ENCODE peak calls at places on chromosomes 1 and 21, in six cellular contexts. One of them, this sample, is unnamed.

GRCh38 chr1:20871419-20871818 is 84.3 kb upstream of the HP1BP3 start:
- DNase-seq in HFFc6: no peak
- DNase-seq in CD8-positive, alpha-beta T cell: no peak
- DNase-seq in GM10248: no peak
- DNase-seq in Caco-2: no peak
- DNase-seq in dorsolateral prefrontal cortex: no peak
- DNase-seq in this sample: no peak

GRCh38 chr1:236350308-236350707 is 43.8 kb upstream of the EDARADD start:
- DNase-seq in Caco-2: no peak
- DNase-seq in dorsolateral prefrontal cortex: no peak
- DNase-seq in HFFc6: no peak
- DNase-seq in CD8-positive, alpha-beta T cell: no peak
- DNase-seq in GM10248: no peak
- DNase-seq in this sample: no peak

GRCh38 chr1:92886886-92887419 is 55.1 kb downstream of the RPL5 start:
- DNase-seq in dorsolateral prefrontal cortex: no peak
- DNase-seq in Caco-2: peak
- DNase-seq in HFFc6: no peak
- DNase-seq in GM10248: no peak
- DNase-seq in CD8-positive, alpha-beta T cell: no peak
- DNase-seq in this sample: no peak

GRCh38 chr1:57963545-57963944 is 539.7 kb upstream of the DAB1 start:
- DNase-seq in GM10248: no peak
- DNase-seq in HFFc6: no peak
- DNase-seq in CD8-positive, alpha-beta T cell: no peak
- DNase-seq in dorsolateral prefrontal cortex: no peak
- DNase-seq in Caco-2: no peak
- DNase-seq in this sample: no peak

GRCh38 chr1:55369474-55369873 is 154.3 kb upstream of the USP24 start:
- DNase-seq in Caco-2: no peak
- DNase-seq in HFFc6: peak
- DNase-seq in GM10248: no peak
- DNase-seq in CD8-positive, alpha-beta T cell: no peak
- DNase-seq in dorsolateral prefrontal cortex: no peak
- DNase-seq in this sample: no peak

GRCh38 chr1:91282695-91283420 is 121.8 kb downstream of the HFM1 start:
- DNase-seq in CD8-positive, alpha-beta T cell: peak
- DNase-seq in dorsolateral prefrontal cortex: peak
- DNase-seq in GM10248: peak
- DNase-seq in HFFc6: peak
- DNase-seq in Caco-2: peak
- DNase-seq in this sample: no peak

GRCh38 chr1:151944110-151944858 is 35.0 kb upstream of the THEM4 start:
- DNase-seq in CD8-positive, alpha-beta T cell: no peak
- DNase-seq in GM10248: no peak
- DNase-seq in dorsolateral prefrontal cortex: no peak
- DNase-seq in HFFc6: no peak
- DNase-seq in Caco-2: no peak
- DNase-seq in this sample: no peak

GRCh38 chr1:43206721-43207228 is 34.6 kb downstream of the CFAP57 start:
- DNase-seq in dorsolateral prefrontal cortex: no peak
- DNase-seq in Caco-2: peak
- DNase-seq in CD8-positive, alpha-beta T cell: no peak
- DNase-seq in GM10248: no peak
- DNase-seq in HFFc6: peak
- DNase-seq in this sample: no peak

GRCh38 chr1:71296551-71296950 is 215.7 kb upstream of the ZRANB2 start:
- DNase-seq in dorsolateral prefrontal cortex: no peak
- DNase-seq in HFFc6: no peak
- DNase-seq in Caco-2: no peak
- DNase-seq in GM10248: no peak
- DNase-seq in CD8-positive, alpha-beta T cell: no peak
- DNase-seq in this sample: no peak

GRCh38 chr1:175857756-175858155 is 114.4 kb upstream of the TNR start:
- DNase-seq in GM10248: no peak
- DNase-seq in Caco-2: no peak
- DNase-seq in dorsolateral prefrontal cortex: peak
- DNase-seq in CD8-positive, alpha-beta T cell: no peak
- DNase-seq in HFFc6: no peak
- DNase-seq in this sample: no peak

GRCh38 chr1:53298163-53298685 is 29.6 kb downstream of the LRP8 start:
- DNase-seq in Caco-2: no peak
- DNase-seq in GM10248: no peak
- DNase-seq in CD8-positive, alpha-beta T cell: no peak
- DNase-seq in HFFc6: no peak
- DNase-seq in dorsolateral prefrontal cortex: no peak
- DNase-seq in this sample: no peak

GRCh38 chr1:21775985-21776562 is 6.9 kb downstream of the USP48 start:
- DNase-seq in CD8-positive, alpha-beta T cell: no peak
- DNase-seq in HFFc6: no peak
- DNase-seq in GM10248: no peak
- DNase-seq in dorsolateral prefrontal cortex: no peak
- DNase-seq in Caco-2: no peak
- DNase-seq in this sample: no peak

GRCh38 chr1:153946622-153947246 is at the start of gene DENND4B:
- DNase-seq in Caco-2: peak
- DNase-seq in GM10248: peak
- DNase-seq in HFFc6: peak
- DNase-seq in dorsolateral prefrontal cortex: peak
- DNase-seq in CD8-positive, alpha-beta T cell: peak
- DNase-seq in this sample: peak

GRCh38 chr1:89221341-89221740 is 22.6 kb upstream of the GBP4 start:
- DNase-seq in GM10248: no peak
- DNase-seq in Caco-2: no peak
- DNase-seq in HFFc6: no peak
- DNase-seq in CD8-positive, alpha-beta T cell: no peak
- DNase-seq in dorsolateral prefrontal cortex: no peak
- DNase-seq in this sample: no peak

GRCh38 chr1:67750690-67751052 is 65.7 kb downstream of the GADD45A start:
- DNase-seq in HFFc6: no peak
- DNase-seq in CD8-positive, alpha-beta T cell: no peak
- DNase-seq in GM10248: no peak
- DNase-seq in dorsolateral prefrontal cortex: no peak
- DNase-seq in Caco-2: no peak
- DNase-seq in this sample: no peak

GRCh38 chr1:183096889-183097288 is 73.7 kb downstream of the LAMC1 start:
- DNase-seq in GM10248: no peak
- DNase-seq in dorsolateral prefrontal cortex: no peak
- DNase-seq in CD8-positive, alpha-beta T cell: no peak
- DNase-seq in HFFc6: no peak
- DNase-seq in Caco-2: no peak
- DNase-seq in this sample: no peak

GRCh38 chr1:115452600-115453329 is 114.7 kb upstream of the NGF start:
- DNase-seq in GM10248: no peak
- DNase-seq in Caco-2: no peak
- DNase-seq in dorsolateral prefrontal cortex: no peak
- DNase-seq in HFFc6: peak
- DNase-seq in CD8-positive, alpha-beta T cell: no peak
- DNase-seq in this sample: no peak

GRCh38 chr1:95169544-95169943 is 52.4 kb downstream of the TLCD4 start:
- DNase-seq in dorsolateral prefrontal cortex: no peak
- DNase-seq in Caco-2: peak
- DNase-seq in CD8-positive, alpha-beta T cell: no peak
- DNase-seq in HFFc6: peak
- DNase-seq in GM10248: no peak
- DNase-seq in this sample: no peak

GRCh38 chr1:41639332-41639936 is 155.0 kb upstream of the EDN2 start:
- DNase-seq in dorsolateral prefrontal cortex: peak
- DNase-seq in Caco-2: no peak
- DNase-seq in GM10248: peak
- DNase-seq in CD8-positive, alpha-beta T cell: no peak
- DNase-seq in HFFc6: peak
- DNase-seq in this sample: no peak

GRCh38 chr1:58849556-58849955 is 65.7 kb upstream of the JUN start:
- DNase-seq in dorsolateral prefrontal cortex: no peak
- DNase-seq in HFFc6: no peak
- DNase-seq in Caco-2: no peak
- DNase-seq in GM10248: no peak
- DNase-seq in CD8-positive, alpha-beta T cell: no peak
- DNase-seq in this sample: no peak

GRCh38 chr1:208298593-208299233 is 54.5 kb upstream of the PLXNA2 start:
- DNase-seq in dorsolateral prefrontal cortex: peak
- DNase-seq in HFFc6: no peak
- DNase-seq in GM10248: no peak
- DNase-seq in Caco-2: no peak
- DNase-seq in CD8-positive, alpha-beta T cell: no peak
- DNase-seq in this sample: no peak

GRCh38 chr21:14602418-14602987 is 56.4 kb upstream of the SAMSN1 start:
- DNase-seq in HFFc6: no peak
- DNase-seq in CD8-positive, alpha-beta T cell: no peak
- DNase-seq in Caco-2: no peak
- DNase-seq in GM10248: peak
- DNase-seq in dorsolateral prefrontal cortex: no peak
- DNase-seq in this sample: no peak

GRCh38 chr1:147167361-147167760 is 4.9 kb downstream of the PRKAB2 start:
- DNase-seq in Caco-2: no peak
- DNase-seq in GM10248: no peak
- DNase-seq in HFFc6: peak
- DNase-seq in dorsolateral prefrontal cortex: no peak
- DNase-seq in CD8-positive, alpha-beta T cell: no peak
- DNase-seq in this sample: no peak

GRCh38 chr1:225445644-225446297 is 17.9 kb upstream of the LBR start:
- DNase-seq in HFFc6: no peak
- DNase-seq in Caco-2: no peak
- DNase-seq in dorsolateral prefrontal cortex: no peak
- DNase-seq in CD8-positive, alpha-beta T cell: peak
- DNase-seq in GM10248: no peak
- DNase-seq in this sample: no peak

DNA sequence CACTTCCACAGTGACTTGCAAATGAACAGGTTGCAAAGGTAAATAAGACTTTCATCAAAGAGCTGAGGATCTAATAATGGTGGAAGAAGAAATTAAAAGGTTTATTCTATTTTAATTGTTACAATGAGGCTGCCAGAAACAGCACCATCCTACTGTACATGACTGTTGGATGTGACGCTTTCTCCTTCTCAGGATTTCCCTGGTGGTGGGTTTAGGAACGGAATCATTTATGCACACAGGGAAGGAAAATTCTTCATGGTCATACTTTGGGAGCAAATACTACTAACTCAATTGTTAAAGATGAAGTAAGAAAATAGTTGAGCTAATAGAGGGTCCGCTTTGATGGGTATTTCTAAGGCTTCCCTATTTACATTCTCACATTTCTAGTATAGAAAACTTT is 22.2 kb upstream of the LYPLAL1 start:
- DNase-seq in GM10248: no peak
- DNase-seq in HFFc6: no peak
- DNase-seq in dorsolateral prefrontal cortex: no peak
- DNase-seq in CD8-positive, alpha-beta T cell: no peak
- DNase-seq in Caco-2: no peak
- DNase-seq in this sample: no peak
- TF ChIP-seq CTCF in GM10248: no peak
- TF ChIP-seq CTCF in HFFc6: peak
- TF ChIP-seq CTCF in dorsolateral prefrontal cortex: no peak
- TF ChIP-seq CTCF in CD8-positive, alpha-beta T cell: no peak
- TF ChIP-seq CTCF in Caco-2: no peak
- TF ChIP-seq CTCF in this sample: no peak

DNA sequence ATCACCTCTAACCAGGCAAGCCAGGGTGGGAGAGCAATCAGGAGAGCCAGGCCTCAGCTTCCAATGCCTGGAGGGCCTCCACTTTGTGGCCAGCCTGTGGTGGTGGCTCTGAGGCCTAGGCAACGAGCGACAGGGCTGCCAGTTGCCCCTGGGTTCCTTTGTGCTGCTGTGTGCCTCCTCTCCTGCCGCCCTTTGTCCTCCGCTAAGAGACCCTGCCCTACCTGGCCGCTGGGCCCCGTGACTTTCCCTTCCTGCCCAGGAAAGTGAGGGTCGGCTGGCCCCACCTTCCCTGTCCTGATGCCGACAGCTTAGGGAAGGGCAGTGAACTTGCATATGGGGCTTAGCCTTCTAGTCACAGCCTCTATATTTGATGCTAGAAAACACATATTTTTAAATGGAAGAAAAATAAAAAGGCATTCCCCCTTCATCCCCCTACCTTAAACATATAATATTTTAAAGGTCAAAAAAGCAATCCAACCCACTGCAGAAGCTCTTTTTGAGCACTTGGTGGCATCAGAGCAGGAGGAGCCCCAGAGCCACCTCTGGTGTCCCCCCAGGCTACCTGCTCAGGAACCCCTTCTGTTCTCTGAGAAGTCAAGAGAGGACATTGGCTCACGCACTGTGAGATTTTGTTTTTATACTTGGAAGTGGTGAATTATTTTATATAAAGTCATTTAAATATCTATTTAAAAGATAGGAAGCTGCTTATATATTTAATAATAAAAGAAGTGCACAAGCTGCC is 19.8 kb downstream of the CSF1 start:
- DNase-seq in GM10248: no peak
- DNase-seq in HFFc6: no peak
- DNase-seq in Caco-2: no peak
- DNase-seq in CD8-positive, alpha-beta T cell: no peak
- DNase-seq in dorsolateral prefrontal cortex: no peak
- DNase-seq in this sample: no peak
- TF ChIP-seq CTCF in GM10248: peak
- TF ChIP-seq CTCF in HFFc6: peak
- TF ChIP-seq CTCF in Caco-2: no peak
- TF ChIP-seq CTCF in CD8-positive, alpha-beta T cell: no peak
- TF ChIP-seq CTCF in dorsolateral prefrontal cortex: no peak
- TF ChIP-seq CTCF in this sample: no peak

DNA sequence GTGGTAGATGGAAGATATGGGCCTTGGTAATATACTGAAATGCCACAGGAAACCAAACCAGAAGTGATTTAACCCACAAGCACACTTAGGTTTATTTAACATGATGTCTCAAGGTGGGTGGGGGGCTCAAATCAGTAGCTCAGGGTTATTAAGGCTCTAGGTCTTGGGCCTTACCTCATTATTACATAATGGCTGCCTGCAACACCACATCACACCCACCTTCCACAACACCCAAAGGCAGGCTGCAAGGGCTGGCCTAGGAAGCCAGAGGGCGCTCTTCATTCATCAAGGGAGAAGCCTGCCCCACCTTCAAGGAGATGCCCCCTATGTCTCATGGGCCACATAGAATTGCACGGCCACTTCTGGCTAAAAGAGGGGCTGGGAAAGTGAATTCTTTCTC is 6.0 kb downstream of the TFF1 start:
- DNase-seq in CD8-positive, alpha-beta T cell: no peak
- DNase-seq in dorsolateral prefrontal cortex: no peak
- DNase-seq in Caco-2: no peak
- DNase-seq in GM10248: no peak
- DNase-seq in HFFc6: no peak
- DNase-seq in this sample: no peak
- TF ChIP-seq CTCF in CD8-positive, alpha-beta T cell: no peak
- TF ChIP-seq CTCF in dorsolateral prefrontal cortex: no peak
- TF ChIP-seq CTCF in Caco-2: no peak
- TF ChIP-seq CTCF in GM10248: no peak
- TF ChIP-seq CTCF in HFFc6: peak
- TF ChIP-seq CTCF in this sample: no peak

DNA sequence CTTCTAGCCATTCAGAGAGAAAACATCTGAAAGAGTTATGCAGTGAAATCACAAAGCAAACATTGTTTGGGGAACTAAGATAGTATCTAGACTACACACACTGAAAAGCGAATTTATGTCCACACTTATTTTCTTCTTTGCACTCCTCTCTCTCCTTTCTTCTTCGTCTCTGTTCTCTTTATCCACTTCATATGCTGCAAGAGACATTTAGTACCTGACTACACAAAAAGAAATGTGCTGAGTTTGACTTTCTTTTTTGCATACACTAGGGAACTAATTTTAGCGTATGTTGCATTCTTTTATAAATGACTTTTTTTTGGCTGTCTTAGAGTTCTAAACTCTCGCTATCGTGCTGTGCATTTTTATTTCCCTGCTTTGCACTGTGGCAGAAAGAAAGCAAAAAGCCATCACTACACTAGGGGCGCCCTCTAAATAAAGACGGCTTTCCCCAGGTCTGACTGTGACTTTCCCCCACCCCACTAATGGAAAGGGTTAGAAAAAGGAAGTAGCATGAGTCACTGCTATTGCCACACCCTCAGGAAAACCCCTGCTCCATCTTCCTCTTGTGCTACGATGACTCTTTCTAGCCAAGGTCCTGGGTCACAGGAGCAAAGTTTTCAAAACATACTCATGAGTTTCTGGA is 65.7 kb downstream of the MAP3K7CL start:
- DNase-seq in CD8-positive, alpha-beta T cell: peak
- DNase-seq in GM10248: peak
- DNase-seq in Caco-2: peak
- DNase-seq in HFFc6: peak
- DNase-seq in dorsolateral prefrontal cortex: no peak
- DNase-seq in this sample: no peak
- TF ChIP-seq CTCF in CD8-positive, alpha-beta T cell: peak
- TF ChIP-seq CTCF in GM10248: peak
- TF ChIP-seq CTCF in Caco-2: peak
- TF ChIP-seq CTCF in HFFc6: peak
- TF ChIP-seq CTCF in dorsolateral prefrontal cortex: no peak
- TF ChIP-seq CTCF in this sample: peak

This sample was measured in D721Med.